ENCODE peak calls at places on chromosomes 3 and 15, in four cellular contexts. H, K, L and G are unnamed samples. For H3K27me3 and H3K4me1, the result is how much of the 10 kb centered on the place peaks cover.

GRCh38 chr15:92112180-92112579 is 258.7 kb downstream of the SLCO3A1 start:
- DNase-seq in K (no peak), L (no peak), H (no peak), G (no peak)

GRCh38 chr15:70503798-70504304 is 259.5 kb downstream of the UACA start:
- DNase-seq in K (no peak), H (no peak), L (no peak), G (no peak)

GRCh38 chr15:90259524-90259923 is 5.9 kb upstream of the NGRN start:
- DNase-seq in L (peak), K (no peak), H (no peak), G (no peak)

GRCh38 chr3:128698211-128699011 is 27.6 kb upstream of the RAB7A start:
- DNase-seq in H (peak), K (no peak), L (peak), G (peak)

GRCh38 chr3:15056676-15057404 is 8.3 kb downstream of the MRPS25 start:
- DNase-seq in H (no peak), L (no peak), K (no peak), G (no peak)

GRCh38 chr3:117011687-117012250 is 302.2 kb downstream of the TUSC7 start:
- DNase-seq in H (no peak), K (no peak), L (no peak), G (no peak)

GRCh38 chr3:69446402-69447072 is 60.6 kb upstream of the FRMD4B start:
- DNase-seq in H (no peak), L (no peak), K (no peak), G (no peak)

GRCh38 chr15:75928680-75929608 is 25.3 kb downstream of the FBXO22 start:
- DNase-seq in L (peak), H (no peak), K (no peak), G (peak)

GRCh38 chr3:8607285-8608040 is 37.1 kb downstream of the SSUH2 start:
- DNase-seq in K (no peak), H (peak), L (peak), G (peak)

GRCh38 chr15:64222573-64223361 is 59.9 kb upstream of the PPIB start:
- DNase-seq in H (no peak), L (no peak), K (no peak), G (no peak)

GRCh38 chr15:100125627-100126231 is 216.0 kb downstream of the ADAMTS17 start:
- DNase-seq in H (peak), K (no peak), L (no peak), G (no peak)

GRCh38 chr3:194196876-194197275 is 60.9 kb downstream of the HES1 start:
- DNase-seq in H (no peak), K (no peak), L (no peak), G (no peak)

GRCh38 chr3:13795816-13796215 is 84.1 kb downstream of the WNT7A start:
- DNase-seq in K (no peak), L (no peak), H (no peak), G (no peak)

GRCh38 chr3:13801361-13802214 is 78.3 kb downstream of the WNT7A start:
- DNase-seq in L (peak), K (no peak), H (no peak), G (no peak)

GRCh38 chr3:13800064-13800463 is 79.8 kb downstream of the WNT7A start:
- DNase-seq in K (no peak), H (no peak), L (no peak), G (peak)

GRCh38 chr3:13796683-13797460 is 83.0 kb downstream of the WNT7A start:
- DNase-seq in K (no peak), H (no peak), L (no peak), G (no peak)

DNA sequence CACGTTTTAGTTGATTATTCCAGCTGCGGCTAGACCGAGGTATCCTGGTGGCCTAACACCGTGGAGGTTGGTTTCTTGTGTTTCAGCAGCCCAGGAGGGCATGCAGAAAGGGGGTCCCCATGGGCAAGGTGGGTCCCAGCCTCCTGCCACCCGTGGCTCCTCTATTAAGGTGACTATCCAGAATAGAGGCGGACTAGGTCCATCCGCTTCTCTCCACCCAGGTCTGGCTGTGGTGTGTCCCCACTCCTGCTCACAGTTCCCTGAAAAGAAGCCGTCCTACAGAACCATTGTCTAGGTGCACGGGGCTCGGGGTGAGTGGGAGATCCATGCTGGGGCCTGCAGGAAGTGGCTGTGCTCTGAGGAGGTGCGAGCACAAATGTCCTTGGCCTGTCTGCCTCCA is 81.5 kb downstream of the WNT7A start:
- DNase-seq in H (no peak), L (no peak), K (no peak), G (no peak)
- H3K27me3 ChIP-seq in H (under half), L (under half), K (under half), G (under half)

GRCh38 chr15:67082007-67082536 is 16.7 kb downstream of the SMAD3 start:
- DNase-seq in L (peak), K (no peak), H (no peak), G (peak)

GRCh38 chr15:67077641-67078215 is 12.3 kb downstream of the SMAD3 start:
- DNase-seq in H (no peak), L (no peak), K (no peak), G (no peak)

GRCh38 chr15:67080900-67081431 is 15.6 kb downstream of the SMAD3 start:
- DNase-seq in K (peak), L (peak), H (peak), G (no peak)

GRCh38 chr15:67079361-67079760 is 14.0 kb downstream of the SMAD3 start:
- DNase-seq in L (no peak), K (no peak), H (no peak), G (no peak)

GRCh38 chr15:67080118-67080899 is 14.9 kb downstream of the SMAD3 start:
- DNase-seq in K (no peak), L (no peak), H (peak), G (no peak)
- H3K4me1 ChIP-seq in K (half or more), L (half or more), H (under half), G (under half)

GRCh38 chr3:33215739-33216138 is 2.9 kb downstream of the SUSD5 start:
- DNase-seq in K (no peak), H (no peak), L (no peak), G (no peak)
- H3K27me3 ChIP-seq in K (under half), H (under half), L (under half), G (under half)

GRCh38 chr3:71393745-71394144 is 189.8 kb downstream of the FOXP1 start:
- DNase-seq in K (no peak), H (no peak), L (no peak), G (no peak)
- H3K4me1 ChIP-seq in K (under half), H (under half), L (under half), G (under half)

GRCh38 chr15:59548501-59549230 is 62.9 kb upstream of the GCNT3 start:
- DNase-seq in H (no peak), L (no peak), K (no peak), G (no peak)

GRCh38 chr15:59549826-59550225 is 61.8 kb upstream of the GCNT3 start:
- DNase-seq in H (no peak), K (no peak), L (no peak), G (no peak)

GRCh38 chr15:59549339-59549807 is 62.2 kb upstream of the GCNT3 start:
- DNase-seq in K (no peak), H (no peak), L (no peak), G (no peak)

GRCh38 chr15:59550961-59551360 is 60.6 kb upstream of the GCNT3 start:
- DNase-seq in L (no peak), H (no peak), K (no peak), G (no peak)

GRCh38 chr15:59550520-59550919 is 61.1 kb upstream of the GCNT3 start:
- DNase-seq in L (no peak), H (no peak), K (no peak), G (no peak)
- H3K27me3 ChIP-seq in L (under half), H (under half), K (under half), G (under half)